ENCODE peak calls at places on chromosomes 5 and 9, in eight cellular contexts. Y is dorsolateral prefrontal cortex, J is kidney epithelial cell, I is endodermal cell, U is neuronal stem cell, M is HFF-Myc, L is aorta, R is IMR-90. H is an unnamed sample.

GRCh38 chr9:93111371-93112115 is 15.5 kb downstream of the CARD19 start:
- DNase-seq in J (no peak), R (peak), L (peak), M (no peak), U (no peak), Y (no peak), I (peak), H (no peak)

GRCh38 chr9:112659906-112660305 is 58.0 kb downstream of the INIP start:
- DNase-seq in Y (no peak), R (no peak), I (no peak), M (no peak), L (no peak), J (no peak), U (no peak), H (no peak)

GRCh38 chr5:72154076-72154756 is 46.9 kb downstream of the MAP1B start:
- DNase-seq in M (no peak), R (no peak), I (no peak), Y (no peak), L (no peak), U (no peak), J (no peak), H (no peak)

GRCh38 chr5:92329759-92330158 is 946.6 kb upstream of the ARRDC3 start:
- DNase-seq in M (no peak), I (no peak), L (no peak), R (no peak), Y (no peak), U (no peak), J (no peak), H (no peak)

GRCh38 chr5:66744040-66744439 is 147.8 kb downstream of the MAST4 start:
- DNase-seq in I (no peak), L (no peak), Y (no peak), J (no peak), U (no peak), M (no peak), R (peak), H (peak)

GRCh38 chr5:151758430-151759241 is at the start of gene ATOX1:
- DNase-seq in U (peak), R (peak), L (peak), J (no peak), Y (peak), M (no peak), I (peak), H (peak)

GRCh38 chr9:89539374-89539773 is 41.5 kb upstream of the SEMA4D start:
- DNase-seq in M (no peak), I (no peak), R (no peak), J (no peak), Y (no peak), U (no peak), L (no peak), H (no peak)

GRCh38 chr9:16867571-16868311 is 2.7 kb downstream of the BNC2 start:
- DNase-seq in I (no peak), J (no peak), U (no peak), Y (no peak), R (peak), L (no peak), M (no peak), H (no peak)

GRCh38 chr9:113853333-113853732 is 22.8 kb upstream of the ZNF618 start:
- DNase-seq in M (no peak), I (peak), Y (no peak), J (no peak), L (no peak), R (no peak), U (no peak), H (no peak)

GRCh38 chr5:66565878-66566277 is 30.3 kb upstream of the MAST4 start:
- DNase-seq in R (no peak), L (no peak), Y (no peak), J (no peak), M (no peak), U (no peak), I (no peak), H (no peak)

GRCh38 chr5:169202969-169203368 is 98.0 kb downstream of the SLIT3 start:
- DNase-seq in L (no peak), M (no peak), I (peak), R (no peak), U (no peak), Y (no peak), J (no peak), H (no peak)

GRCh38 chr5:95816803-95817202 is 5.7 kb downstream of the GLRX start:
- DNase-seq in U (no peak), L (no peak), M (no peak), I (no peak), J (no peak), R (no peak), Y (no peak), H (no peak)

GRCh38 chr5:107476783-107477182 is 194.0 kb downstream of the EFNA5 start:
- DNase-seq in U (no peak), L (no peak), J (no peak), I (no peak), R (no peak), M (no peak), Y (no peak), H (peak)

GRCh38 chr5:75706775-75707174 is 10.5 kb downstream of the POC5 start:
- DNase-seq in U (no peak), L (no peak), J (no peak), I (no peak), R (no peak), Y (no peak), M (no peak), H (no peak)

GRCh38 chr9:115109486-115109885 is 8.5 kb downstream of the TNC start:
- DNase-seq in R (peak), Y (no peak), I (no peak), U (no peak), L (no peak), J (peak), M (no peak), H (peak)

GRCh38 chr5:169100735-169101075 is 200.2 kb downstream of the SLIT3 start:
- DNase-seq in U (no peak), I (peak), Y (no peak), R (no peak), M (peak), L (no peak), J (no peak), H (peak)

GRCh38 chr5:159902444-159903121 is 13.7 kb upstream of the ADRA1B start:
- DNase-seq in L (no peak), I (no peak), U (no peak), Y (no peak), M (no peak), R (peak), J (peak), H (no peak)

GRCh38 chr9:111529787-111530186 is 4.8 kb downstream of the ZNF483 start:
- DNase-seq in U (no peak), L (no peak), I (peak), R (no peak), Y (no peak), J (no peak), M (no peak), H (no peak)

DNA sequence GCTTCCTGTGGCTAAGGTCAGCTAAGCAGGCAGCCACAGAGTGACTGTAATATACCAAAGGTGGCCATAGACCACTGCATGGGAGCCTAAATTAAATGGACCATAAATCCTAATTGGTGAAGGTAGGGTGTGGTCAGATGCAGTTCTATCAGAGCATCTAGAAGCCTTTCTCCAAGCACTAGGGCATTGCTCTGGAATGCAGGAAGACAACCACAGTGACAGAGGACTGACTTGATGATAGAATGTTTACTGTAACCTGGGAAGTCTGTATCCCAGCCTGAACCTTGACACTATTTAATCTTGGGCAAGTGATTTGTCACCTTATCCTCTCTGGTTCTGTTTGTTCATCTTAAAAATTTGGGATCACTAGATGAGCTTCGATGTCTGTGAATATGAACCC is 2.3 kb downstream of the FBXO38 start:
- DNase-seq in L (no peak), M (no peak), Y (no peak), U (no peak), R (no peak), J (no peak), I (no peak), H (no peak)
- H3K4me3 ChIP-seq in L (no peak), M (no peak), Y (no peak), U (no peak), R (no peak), J (no peak), I (peak), H (no peak)

GRCh38 chr5:88821161-88821560 is 61.8 kb downstream of the MEF2C start:
- DNase-seq in R (no peak), L (no peak), M (no peak), I (no peak), U (no peak), J (no peak), Y (no peak), H (no peak)
- H3K4me3 ChIP-seq in R (no peak), L (no peak), M (no peak), I (no peak), U (no peak), J (no peak), Y (no peak), H (no peak)

DNA sequence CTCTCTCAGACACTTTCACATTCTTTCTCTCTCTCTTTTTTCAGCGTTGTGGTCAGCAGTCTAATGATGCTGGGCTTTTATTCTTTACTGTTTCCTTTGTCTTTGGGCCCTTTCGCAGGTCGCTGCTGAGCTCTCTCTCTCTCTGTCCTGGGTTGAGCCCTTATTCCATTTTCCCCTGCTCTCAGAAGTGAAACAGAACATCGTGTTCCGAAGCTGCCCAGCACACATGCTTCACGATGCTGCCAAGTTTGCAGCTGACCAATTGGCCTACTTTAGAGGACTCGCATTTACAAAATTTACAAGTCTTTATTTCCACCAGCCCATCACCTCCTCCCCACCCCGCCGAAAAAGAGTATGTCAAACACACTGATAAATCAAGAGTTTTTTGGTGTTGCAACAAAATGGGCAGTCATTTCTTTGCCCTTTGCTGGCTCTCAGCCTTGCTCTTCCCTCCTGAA is 44.4 kb upstream of the PIK3R1 start:
- DNase-seq in M (no peak), J (no peak), I (no peak), R (peak), L (no peak), U (peak), Y (peak), H (no peak)
- H3K4me3 ChIP-seq in M (no peak), J (no peak), I (no peak), R (peak), L (no peak), U (no peak), Y (peak), H (no peak)

DNA sequence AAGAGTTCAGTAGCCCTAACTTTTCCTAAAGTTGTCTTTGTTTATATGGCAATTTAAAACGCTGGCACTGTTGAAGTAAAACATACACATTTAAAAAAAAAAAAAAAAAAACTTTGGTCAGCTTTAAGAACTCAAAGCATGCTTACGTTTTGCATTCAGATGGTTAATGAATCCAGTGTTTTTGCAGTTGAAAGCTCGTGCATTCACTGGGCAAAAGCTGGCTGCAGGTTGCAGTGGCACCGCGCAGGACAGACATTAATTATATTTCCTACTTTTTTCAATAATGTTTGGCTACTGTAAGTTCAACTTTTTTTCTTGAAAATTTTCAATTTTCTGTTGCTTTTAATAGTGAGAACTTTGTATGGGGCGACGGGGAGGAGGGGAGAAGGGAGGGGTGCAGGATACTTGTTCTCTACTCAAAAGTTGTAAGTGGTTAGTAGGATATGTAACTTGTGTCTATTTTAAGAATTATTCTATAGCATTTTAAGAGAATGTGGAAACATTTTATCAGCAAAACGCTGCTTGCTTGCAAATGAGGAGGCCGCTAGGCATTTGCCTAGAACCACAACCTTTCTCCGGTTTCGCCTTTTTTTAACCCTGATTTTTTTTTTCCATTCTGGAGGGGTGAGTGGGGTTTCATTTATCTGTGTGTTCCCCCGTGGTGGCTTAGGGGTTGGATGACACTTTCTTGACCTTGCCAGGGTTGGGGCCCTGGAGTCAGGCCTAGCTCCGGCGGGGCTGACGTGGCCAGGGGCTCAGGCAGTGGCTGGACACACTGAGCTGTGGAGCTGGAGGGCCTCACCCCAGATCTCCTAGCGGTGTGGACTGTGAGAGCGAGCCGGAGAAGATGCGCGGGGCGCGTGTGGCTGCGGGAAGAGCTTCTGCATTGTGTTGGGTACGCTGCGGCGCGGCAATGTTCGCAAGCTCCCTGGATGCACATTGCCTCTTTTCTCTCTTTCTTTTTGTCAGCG is 4.2 kb downstream of the NR2F1 start:
- DNase-seq in J (no peak), I (no peak), U (no peak), M (no peak), R (peak), Y (peak), L (no peak), H (no peak)
- H3K4me3 ChIP-seq in J (peak), I (no peak), U (peak), M (no peak), R (peak), Y (peak), L (no peak), H (peak)

GRCh38 chr9:95005276-95006141 is 279.0 kb downstream of the AOPEP start:
- DNase-seq in Y (no peak), L (no peak), M (no peak), J (no peak), I (no peak), R (no peak), U (no peak), H (no peak)

GRCh38 chr9:95004452-95005275 is 278.2 kb downstream of the AOPEP start:
- DNase-seq in L (peak), R (no peak), Y (peak), J (no peak), M (no peak), I (peak), U (no peak), H (no peak)

GRCh38 chr9:95008151-95008771 is 281.8 kb downstream of the AOPEP start:
- DNase-seq in I (no peak), L (no peak), J (no peak), Y (no peak), R (no peak), U (no peak), M (no peak), H (no peak)

GRCh38 chr9:95009459-95009858 is 283.0 kb downstream of the AOPEP start:
- DNase-seq in I (no peak), U (no peak), M (no peak), L (no peak), R (no peak), Y (no peak), J (no peak), H (no peak)

GRCh38 chr9:95007470-95007869 is 281.0 kb downstream of the AOPEP start:
- DNase-seq in R (no peak), Y (no peak), I (no peak), J (no peak), L (no peak), U (no peak), M (no peak), H (no peak)
- H3K4me3 ChIP-seq in R (peak), Y (peak), I (no peak), J (peak), L (peak), U (no peak), M (peak), H (peak)

DNA sequence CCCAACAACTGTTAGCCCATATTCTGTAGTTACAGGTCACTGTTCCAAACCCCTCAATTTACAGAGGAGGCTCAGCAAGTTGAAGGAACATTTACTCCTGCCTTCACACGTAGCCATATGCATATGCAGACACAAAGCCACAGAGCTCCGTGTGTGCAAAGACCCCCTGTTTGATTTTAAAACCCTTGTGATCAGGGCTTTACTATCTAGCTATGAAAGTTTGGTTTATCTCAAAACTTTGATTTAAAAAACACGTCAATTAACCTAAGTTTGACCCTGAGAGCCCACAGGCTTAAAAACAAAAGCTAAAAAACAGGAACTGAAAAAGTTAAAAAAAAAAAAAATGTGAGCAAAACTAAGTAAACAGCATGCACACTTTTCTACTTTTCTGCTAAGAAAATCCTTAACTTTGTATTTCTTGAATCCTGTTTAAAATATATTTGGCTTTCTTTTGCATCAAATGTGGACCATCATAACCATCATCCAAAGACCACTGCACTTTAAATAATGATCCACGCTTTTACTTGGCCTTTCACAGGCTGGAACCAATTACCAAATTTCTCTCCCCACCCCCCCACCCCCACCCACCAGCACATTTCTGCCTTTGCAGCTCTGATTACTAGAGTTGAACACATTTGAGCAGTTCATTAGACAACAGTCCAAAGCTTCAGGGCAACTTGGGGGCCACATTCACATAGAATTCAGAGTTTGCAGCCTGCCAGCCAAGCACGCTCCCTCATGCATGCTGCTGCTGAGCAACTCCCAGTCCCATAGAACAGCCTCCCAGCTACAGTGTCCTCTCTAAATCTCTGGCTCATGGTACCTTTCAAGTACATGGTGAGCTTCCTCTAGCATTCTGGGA is 128.8 kb upstream of the MAP3K1 start:
- DNase-seq in J (no peak), M (no peak), R (no peak), Y (no peak), I (no peak), U (no peak), L (no peak), H (no peak)
- H3K4me3 ChIP-seq in J (no peak), M (no peak), R (no peak), Y (no peak), I (no peak), U (no peak), L (no peak), H (no peak)

GRCh38 chr5:171306785-171307591 is 2.1 kb upstream of the TLX3 start:
- DNase-seq in R (no peak), M (no peak), Y (no peak), L (no peak), I (peak), J (no peak), U (no peak), H (no peak)

GRCh38 chr5:171309276-171309525 is 153 bp downstream of the TLX3 start:
- DNase-seq in U (no peak), L (no peak), J (no peak), M (no peak), Y (no peak), I (no peak), R (no peak), H (no peak)

GRCh38 chr5:171307843-171308452 is 1.1 kb upstream of the TLX3 start:
- DNase-seq in Y (no peak), L (no peak), R (no peak), J (no peak), U (no peak), M (no peak), I (peak), H (no peak)

GRCh38 chr5:171309526-171310333 is 682 bp downstream of the TLX3 start:
- DNase-seq in J (no peak), R (no peak), L (no peak), I (peak), Y (no peak), M (no peak), U (no peak), H (no peak)

GRCh38 chr5:171308453-171309275 is at the start of gene TLX3:
- DNase-seq in R (peak), Y (no peak), M (peak), J (no peak), U (no peak), L (no peak), I (peak), H (no peak)
- H3K4me3 ChIP-seq in R (no peak), Y (no peak), M (no peak), J (no peak), U (no peak), L (no peak), I (peak), H (no peak)

H was measured in retinal pigment epithelial cell.